ENCODE peak calls at places on chromosomes 3 and 15, in seven cellular contexts. B is lower leg skin; U is HT1080; A is HS-5; H is LoVo; X is activated CD8-positive, alpha-beta memory T cell treated with anti-CD3 and anti-CD28 coated beads for 48 hours; C is C1 segment of cervical spinal cord. Z is an unnamed sample.

GRCh38 chr15:96327155-96327741 is 3.3 kb upstream of the NR2F2 start:
- DNase-seq in B (no peak), C (no peak), X (no peak), H (peak), U (peak), A (peak), Z (peak)

GRCh38 chr15:68252925-68253534 is 23.5 kb upstream of the CLN6 start:
- DNase-seq in A (no peak), H (peak), B (no peak), X (no peak), U (peak), C (no peak), Z (peak)

GRCh38 chr3:20668411-20668810 is 482.4 kb upstream of the SGO1 start:
- DNase-seq in C (no peak), B (no peak), A (no peak), H (no peak), U (peak), X (no peak), Z (no peak)

GRCh38 chr3:171384101-171384891 is 75.9 kb downstream of the TNIK start:
- DNase-seq in U (no peak), B (no peak), C (no peak), X (no peak), H (no peak), A (no peak), Z (no peak)

GRCh38 chr3:15377961-15378791 is 45.8 kb upstream of the SH3BP5 start:
- DNase-seq in U (peak), A (peak), H (peak), B (peak), C (peak), X (peak), Z (peak)

GRCh38 chr3:101513419-101513986 is 491 bp upstream of the SENP7 start:
- DNase-seq in B (no peak), A (no peak), X (no peak), U (no peak), H (no peak), C (no peak), Z (no peak)

GRCh38 chr3:59573911-59574310 is 524.1 kb upstream of the CFAP20DC start:
- DNase-seq in C (no peak), B (no peak), U (peak), A (no peak), H (no peak), X (no peak), Z (peak)

GRCh38 chr3:157573281-157573680 is 70.1 kb upstream of the VEPH1 start:
- DNase-seq in U (no peak), X (no peak), B (no peak), A (no peak), C (no peak), H (no peak), Z (no peak)

Z was measured in RWPE1.